ENCODE peak calls at places on chromosomes 3 and 15, in eight cellular contexts. One of them, this sample, is unnamed.

GRCh38 chr15:25989327-25989726 is 126.2 kb upstream of the ATP10A start:
- DNase-seq in GM04504: no peak
- DNase-seq in fibroblast of lung: no peak
- DNase-seq in Peyer's patch: no peak
- DNase-seq in activated effector memory CD4-positive, alpha-beta T cell treated with Interleukin-2 at 50 U/mL for 16 hours: no peak
- DNase-seq in heart left ventricle: no peak
- DNase-seq in ELF-1: peak; percentile 7
- DNase-seq in HT-29: no peak
- DNase-seq in this sample: no peak

GRCh38 chr3:44969170-44969569 is 6.8 kb downstream of the ZDHHC3 start:
- DNase-seq in GM04504: no peak
- DNase-seq in fibroblast of lung: no peak
- DNase-seq in Peyer's patch: no peak
- DNase-seq in activated effector memory CD4-positive, alpha-beta T cell treated with Interleukin-2 at 50 U/mL for 16 hours: no peak
- DNase-seq in heart left ventricle: no peak
- DNase-seq in ELF-1: no peak
- DNase-seq in HT-29: no peak
- DNase-seq in this sample: no peak

GRCh38 chr3:61885414-61885813 is 324.0 kb downstream of the PTPRG start:
- DNase-seq in GM04504: no peak
- DNase-seq in fibroblast of lung: no peak
- DNase-seq in Peyer's patch: no peak
- DNase-seq in activated effector memory CD4-positive, alpha-beta T cell treated with Interleukin-2 at 50 U/mL for 16 hours: no peak
- DNase-seq in heart left ventricle: no peak
- DNase-seq in ELF-1: no peak
- DNase-seq in HT-29: no peak
- DNase-seq in this sample: no peak

GRCh38 chr3:102400766-102401165 is 34.0 kb upstream of the ZPLD1 start:
- DNase-seq in GM04504: no peak
- DNase-seq in fibroblast of lung: peak; percentile 9
- DNase-seq in Peyer's patch: no peak
- DNase-seq in activated effector memory CD4-positive, alpha-beta T cell treated with Interleukin-2 at 50 U/mL for 16 hours: no peak
- DNase-seq in heart left ventricle: no peak
- DNase-seq in ELF-1: no peak
- DNase-seq in HT-29: no peak
- DNase-seq in this sample: no peak

GRCh38 chr15:38864827-38865604 is 300.4 kb upstream of the RASGRP1 start:
- DNase-seq in GM04504: peak; percentile 95
- DNase-seq in fibroblast of lung: peak; percentile 95
- DNase-seq in Peyer's patch: no peak
- DNase-seq in activated effector memory CD4-positive, alpha-beta T cell treated with Interleukin-2 at 50 U/mL for 16 hours: no peak
- DNase-seq in heart left ventricle: peak; percentile 6
- DNase-seq in ELF-1: no peak
- DNase-seq in HT-29: no peak
- DNase-seq in this sample: no peak

GRCh38 chr3:107660316-107660976 is 137.7 kb downstream of the BBX start:
- DNase-seq in GM04504: no peak
- DNase-seq in fibroblast of lung: peak; percentile 82
- DNase-seq in Peyer's patch: no peak
- DNase-seq in activated effector memory CD4-positive, alpha-beta T cell treated with Interleukin-2 at 50 U/mL for 16 hours: no peak
- DNase-seq in heart left ventricle: no peak
- DNase-seq in ELF-1: no peak
- DNase-seq in HT-29: peak; percentile 48
- DNase-seq in this sample: no peak

GRCh38 chr3:44632193-44632592 is 7.4 kb downstream of the ZNF197 start:
- DNase-seq in GM04504: no peak
- DNase-seq in fibroblast of lung: no peak
- DNase-seq in Peyer's patch: no peak
- DNase-seq in activated effector memory CD4-positive, alpha-beta T cell treated with Interleukin-2 at 50 U/mL for 16 hours: no peak
- DNase-seq in heart left ventricle: no peak
- DNase-seq in ELF-1: no peak
- DNase-seq in HT-29: no peak
- DNase-seq in this sample: no peak

GRCh38 chr3:65406470-65406869 is 632.2 kb downstream of the MAGI1 start:
- DNase-seq in GM04504: peak; percentile 22
- DNase-seq in fibroblast of lung: peak; percentile 70
- DNase-seq in Peyer's patch: no peak
- DNase-seq in activated effector memory CD4-positive, alpha-beta T cell treated with Interleukin-2 at 50 U/mL for 16 hours: no peak
- DNase-seq in heart left ventricle: no peak
- DNase-seq in ELF-1: no peak
- DNase-seq in HT-29: no peak
- DNase-seq in this sample: no peak

GRCh38 chr3:24258260-24258659 is 236.4 kb downstream of the THRB start:
- DNase-seq in GM04504: no peak
- DNase-seq in fibroblast of lung: no peak
- DNase-seq in Peyer's patch: no peak
- DNase-seq in activated effector memory CD4-positive, alpha-beta T cell treated with Interleukin-2 at 50 U/mL for 16 hours: no peak
- DNase-seq in heart left ventricle: no peak
- DNase-seq in ELF-1: no peak
- DNase-seq in HT-29: no peak
- DNase-seq in this sample: no peak

GRCh38 chr3:71172951-71173350 is 410.6 kb downstream of the FOXP1 start:
- DNase-seq in GM04504: peak; percentile 39
- DNase-seq in fibroblast of lung: peak; percentile 97
- DNase-seq in Peyer's patch: no peak
- DNase-seq in activated effector memory CD4-positive, alpha-beta T cell treated with Interleukin-2 at 50 U/mL for 16 hours: no peak
- DNase-seq in heart left ventricle: no peak
- DNase-seq in ELF-1: no peak
- DNase-seq in HT-29: no peak
- DNase-seq in this sample: no peak

GRCh38 chr3:93994056-93994455 is 14.1 kb downstream of the ARL13B start:
- DNase-seq in GM04504: no peak
- DNase-seq in fibroblast of lung: peak; percentile 2
- DNase-seq in Peyer's patch: no peak
- DNase-seq in activated effector memory CD4-positive, alpha-beta T cell treated with Interleukin-2 at 50 U/mL for 16 hours: no peak
- DNase-seq in heart left ventricle: no peak
- DNase-seq in ELF-1: no peak
- DNase-seq in HT-29: no peak
- DNase-seq in this sample: no peak

GRCh38 chr15:65033659-65034269 is 4.3 kb upstream of the MTFMT start:
- DNase-seq in GM04504: no peak
- DNase-seq in fibroblast of lung: peak; percentile 76
- DNase-seq in Peyer's patch: no peak
- DNase-seq in activated effector memory CD4-positive, alpha-beta T cell treated with Interleukin-2 at 50 U/mL for 16 hours: no peak
- DNase-seq in heart left ventricle: no peak
- DNase-seq in ELF-1: no peak
- DNase-seq in HT-29: peak; percentile 64
- DNase-seq in this sample: peak; percentile 15

GRCh38 chr15:44527241-44527640 is 9.7 kb upstream of the EIF3J start:
- DNase-seq in GM04504: no peak
- DNase-seq in fibroblast of lung: no peak
- DNase-seq in Peyer's patch: no peak
- DNase-seq in activated effector memory CD4-positive, alpha-beta T cell treated with Interleukin-2 at 50 U/mL for 16 hours: no peak
- DNase-seq in heart left ventricle: no peak
- DNase-seq in ELF-1: no peak
- DNase-seq in HT-29: no peak
- DNase-seq in this sample: no peak

GRCh38 chr3:38124324-38125122 is 12.4 kb downstream of the ACAA1 start:
- DNase-seq in GM04504: no peak
- DNase-seq in fibroblast of lung: no peak
- DNase-seq in Peyer's patch: peak; percentile 10
- DNase-seq in activated effector memory CD4-positive, alpha-beta T cell treated with Interleukin-2 at 50 U/mL for 16 hours: no peak
- DNase-seq in heart left ventricle: no peak
- DNase-seq in ELF-1: no peak
- DNase-seq in HT-29: no peak
- DNase-seq in this sample: no peak